ENCODE peak calls at places on chromosomes 3 and 15, in six cellular contexts. A, F, K, T, C and M are unnamed samples. For H3K79me1, the result is how much of the 10 kb centered on the place peaks cover.

GRCh38 chr3:101189786-101190185 is 130.6 kb downstream of the IMPG2 start:
- DNase-seq in A (peak), F (no peak), C (no peak), K (no peak), T (no peak), M (no peak)

GRCh38 chr15:27576576-27576975 is 522.5 kb downstream of the OCA2 start:
- DNase-seq in C (no peak), T (no peak), K (no peak), F (no peak), A (no peak), M (no peak)

GRCh38 chr15:96234109-96234892 is 96.2 kb upstream of the NR2F2 start:
- DNase-seq in T (no peak), K (no peak), A (peak), F (no peak), C (no peak), M (peak)

GRCh38 chr15:98745650-98746374 is 97.5 kb downstream of the IGF1R start:
- DNase-seq in C (no peak), A (peak), F (no peak), T (no peak), K (no peak), M (peak)

GRCh38 chr3:72903004-72903403 is 15.2 kb downstream of the GXYLT2 start:
- DNase-seq in A (peak), C (no peak), K (no peak), F (peak), T (peak), M (peak)

GRCh38 chr15:41944313-41944940 is 27.9 kb downstream of the EHD4 start:
- DNase-seq in T (peak), A (peak), F (peak), K (peak), C (no peak), M (peak)

GRCh38 chr15:52295421-52295991 is at the start of gene MYO5C:
- DNase-seq in F (peak), C (peak), K (peak), T (peak), A (no peak), M (no peak)

GRCh38 chr15:72340366-72340765 is 20.4 kb upstream of the CELF6 start:
- DNase-seq in T (no peak), C (no peak), K (no peak), A (peak), F (no peak), M (peak)

GRCh38 chr3:10550705-10551104 is 45.3 kb upstream of the ATP2B2 start:
- DNase-seq in T (no peak), K (no peak), F (no peak), C (no peak), A (no peak), M (no peak)

GRCh38 chr3:188283347-188283746 is 129.4 kb downstream of the LPP start:
- DNase-seq in F (no peak), A (peak), C (no peak), K (no peak), T (no peak), M (peak)

GRCh38 chr3:71551286-71551919 is 32.1 kb downstream of the FOXP1 start:
- DNase-seq in T (peak), A (peak), C (no peak), K (no peak), F (no peak), M (peak)

GRCh38 chr3:135655328-135655727 is 310.2 kb upstream of the PPP2R3A start:
- DNase-seq in T (no peak), C (no peak), A (no peak), K (no peak), F (peak), M (no peak)

GRCh38 chr3:118075873-118076272 is 958.8 kb downstream of the IGSF11 start:
- DNase-seq in C (no peak), K (no peak), T (no peak), A (peak), F (no peak), M (no peak)

GRCh38 chr3:98039322-98040024 is 4.4 kb upstream of the GABRR3 start:
- DNase-seq in F (peak), K (peak), T (peak), A (peak), C (peak), M (peak)

GRCh38 chr15:96374494-96374893 is 44.0 kb downstream of the NR2F2 start:
- DNase-seq in C (no peak), T (no peak), F (no peak), A (no peak), K (no peak), M (no peak)

GRCh38 chr15:65964792-65965433 is 95.6 kb downstream of the RAB11A start:
- DNase-seq in A (no peak), T (no peak), F (no peak), C (no peak), K (no peak), M (no peak)

GRCh38 chr15:90336705-90337141 is 15.4 kb upstream of the ZNF774 start:
- DNase-seq in F (no peak), T (peak), K (no peak), A (peak), C (no peak), M (peak)

GRCh38 chr3:149941946-149942345 is 28.7 kb downstream of the PFN2 start:
- DNase-seq in C (no peak), T (no peak), A (no peak), F (no peak), K (no peak), M (no peak)

GRCh38 chr15:88994286-88994685 is 81.1 kb upstream of the MFGE8 start:
- DNase-seq in A (no peak), T (no peak), K (no peak), F (no peak), C (no peak), M (no peak)

GRCh38 chr3:183443395-183444132 is 15.1 kb upstream of the MCF2L2 start:
- DNase-seq in A (no peak), K (no peak), C (no peak), T (no peak), F (no peak), M (no peak)

GRCh38 chr15:90633361-90633760 is 83.8 kb upstream of the BLM start:
- DNase-seq in T (no peak), A (no peak), F (no peak), C (no peak), K (no peak), M (no peak)

GRCh38 chr3:29202368-29202767 is 78.5 kb upstream of the RBMS3 start:
- DNase-seq in K (no peak), F (no peak), C (no peak), A (peak), T (no peak), M (no peak)

GRCh38 chr3:109265300-109265699 is 51.0 kb downstream of the DPPA2 start:
- DNase-seq in F (no peak), A (no peak), T (no peak), C (no peak), K (no peak), M (peak)

GRCh38 chr15:70267879-70268278 is 170.2 kb upstream of the TLE3 start:
- DNase-seq in F (no peak), K (no peak), A (peak), C (no peak), T (no peak), M (peak)

GRCh38 chr15:73685981-73686380 is 1.8 kb downstream of the CD276 start:
- DNase-seq in T (no peak), K (no peak), C (no peak), A (no peak), F (no peak), M (peak)

GRCh38 chr15:73683624-73684536 is at the start of gene CD276:
- DNase-seq in K (peak), T (peak), F (peak), C (no peak), A (peak), M (peak)

GRCh38 chr15:73686781-73687256 is 2.6 kb downstream of the CD276 start:
- DNase-seq in F (peak), K (no peak), C (no peak), T (peak), A (peak), M (peak)

GRCh38 chr15:73683257-73683623 is 943 bp upstream of the CD276 start:
- DNase-seq in A (no peak), F (no peak), T (no peak), K (no peak), C (no peak), M (no peak)

GRCh38 chr15:73685561-73685960 is 1.4 kb downstream of the CD276 start:
- DNase-seq in F (no peak), C (no peak), K (no peak), T (no peak), A (peak), M (peak)
- H3K79me1 ChIP-seq in F (under half), C (under half), K (under half), T (under half), A (under half), M (under half)

GRCh38 chr3:38519000-38519399 is 22.9 kb downstream of the EXOG start:
- DNase-seq in T (no peak), K (no peak), A (peak), F (no peak), C (no peak), M (no peak)

GRCh38 chr3:38522002-38522401 is 25.9 kb downstream of the EXOG start:
- DNase-seq in F (no peak), A (no peak), K (no peak), C (no peak), T (no peak), M (no peak)

GRCh38 chr3:38521391-38521987 is 25.3 kb downstream of the EXOG start:
- DNase-seq in A (peak), F (peak), C (no peak), T (peak), K (peak), M (peak)

GRCh38 chr3:38516669-38517068 is 20.5 kb downstream of the EXOG start:
- DNase-seq in K (no peak), C (no peak), A (no peak), T (no peak), F (no peak), M (no peak)

DNA sequence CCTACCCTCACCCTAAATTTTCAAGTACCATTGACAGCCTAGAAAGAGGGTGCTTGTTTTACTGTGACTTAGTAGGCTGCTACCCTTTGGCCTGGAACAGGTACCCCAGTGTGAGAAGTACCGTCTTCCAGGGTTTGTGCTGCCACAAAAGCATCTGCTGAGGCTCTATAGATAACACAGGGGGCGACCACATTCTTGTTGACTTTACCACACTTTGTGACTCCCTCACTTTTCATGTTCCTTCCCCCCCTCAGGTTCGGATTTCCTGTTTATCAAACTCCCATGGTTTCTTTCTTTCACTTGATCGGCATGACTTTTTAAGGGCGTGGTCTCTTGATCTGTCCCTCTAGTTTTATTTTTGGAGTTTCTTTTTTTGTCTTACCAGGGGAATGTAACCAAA is 23.5 kb downstream of the EXOG start:
- DNase-seq in F (peak), C (no peak), K (no peak), T (no peak), A (no peak), M (no peak)
- H3K4me3 ChIP-seq in F (no peak), C (no peak), K (no peak), T (no peak), A (no peak), M (no peak)

GRCh38 chr3:8841472-8841871 is 72.1 kb upstream of the OXTR start:
- DNase-seq in C (no peak), K (no peak), A (no peak), F (no peak), T (no peak), M (no peak)

GRCh38 chr3:8840556-8840955 is 71.1 kb upstream of the OXTR start:
- DNase-seq in F (no peak), A (peak), T (peak), K (no peak), C (no peak), M (peak)

GRCh38 chr3:8838765-8839423 is 69.5 kb upstream of the OXTR start:
- DNase-seq in K (no peak), C (no peak), F (no peak), T (no peak), A (no peak), M (no peak)

GRCh38 chr3:8838239-8838638 is 68.8 kb upstream of the OXTR start:
- DNase-seq in F (no peak), A (no peak), K (no peak), C (no peak), T (peak), M (no peak)

DNA sequence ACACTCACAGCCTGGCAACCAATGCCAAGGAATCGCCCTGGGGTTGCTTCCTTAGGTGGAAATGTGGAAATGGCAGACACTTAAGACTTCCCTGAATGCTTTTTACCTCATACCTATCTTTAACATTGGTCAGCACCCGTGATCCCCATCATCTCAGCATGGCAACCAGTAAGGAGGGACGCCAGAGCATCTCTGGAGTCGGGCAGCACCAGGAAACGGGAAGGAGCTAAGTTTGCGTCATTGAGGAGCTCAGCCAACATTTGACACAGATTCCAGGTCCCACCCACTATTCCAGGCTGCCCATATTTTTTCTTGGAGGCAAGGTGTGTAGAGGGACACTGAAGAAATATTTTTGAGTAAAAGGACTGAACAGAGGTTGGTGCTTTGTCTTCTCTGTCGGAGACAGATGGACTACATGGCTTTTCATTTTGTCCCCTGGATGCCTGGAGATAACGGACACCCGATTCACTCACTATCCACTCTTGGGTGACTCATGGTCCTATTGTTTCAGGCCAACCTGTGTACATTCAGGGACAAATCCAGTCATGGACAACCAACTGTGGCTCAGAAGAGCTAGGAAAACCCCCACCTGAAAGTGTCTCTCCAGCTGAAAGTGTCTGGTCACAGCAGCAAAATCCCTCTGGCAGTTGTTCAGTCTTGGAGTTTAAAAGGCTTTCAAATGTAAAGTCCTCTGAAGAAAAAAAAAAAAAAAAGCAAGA is 70.4 kb upstream of the OXTR start:
- DNase-seq in C (no peak), F (no peak), A (peak), K (no peak), T (no peak), M (no peak)
- H2AK5ac ChIP-seq in C (no peak), F (no peak), A (peak), K (no peak), T (no peak), M (peak)

DNA sequence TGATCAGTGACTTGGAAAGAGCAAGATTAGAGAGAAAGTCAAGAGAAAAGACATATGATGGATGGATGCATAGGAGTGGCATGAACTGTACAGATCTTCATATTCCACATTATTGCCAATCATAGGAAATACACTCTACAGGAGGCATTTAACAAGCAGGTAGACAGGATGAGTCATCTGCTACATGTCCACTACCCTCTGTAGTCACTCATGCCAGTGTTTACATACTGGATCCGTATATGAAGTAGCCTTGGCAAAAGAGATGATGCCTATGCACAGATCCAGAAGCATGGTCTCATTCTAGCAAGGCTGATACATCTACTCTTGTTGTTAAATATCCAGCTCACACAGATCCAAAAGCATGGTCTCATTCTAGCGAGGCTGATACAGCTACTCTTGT is 632.1 kb downstream of the ROBO2 start:
- DNase-seq in T (no peak), C (no peak), K (no peak), A (no peak), F (no peak), M (no peak)
- H3K79me1 ChIP-seq in T (under half), C (under half), K (under half), A (under half), F (under half), M (under half)

GRCh38 chr3:173739716-173740115 is 342.2 kb downstream of the NLGN1 start:
- DNase-seq in A (peak), F (no peak), K (no peak), T (no peak), C (no peak), M (peak)
- H3K4me3 ChIP-seq in A (no peak), F (no peak), K (no peak), T (no peak), C (peak), M (no peak)